ENCODE peak calls at places on chromosomes 5 and 9, in six cellular contexts. S is pancreas, F is DND-41, D is mammary epithelial cell, W is body of pancreas, G is BJ. M is an unnamed sample.

GRCh38 chr9:26725573-26725972 is 167.0 kb downstream of the CAAP1 start:
- DNase-seq in F (no peak), S (no peak), D (no peak), G (no peak), W (no peak), M (no peak)

GRCh38 chr9:36192196-36192595 is 1.5 kb downstream of the CLTA start:
- DNase-seq in S (no peak), G (no peak), W (no peak), F (no peak), D (no peak), M (no peak)

GRCh38 chr9:88308831-88309230 is 79.4 kb upstream of the SPIN1 start:
- DNase-seq in D (no peak), S (no peak), G (no peak), W (no peak), F (no peak), M (no peak)

GRCh38 chr5:107812570-107813141 is 141.9 kb upstream of the EFNA5 start:
- DNase-seq in G (no peak), W (no peak), F (no peak), D (no peak), S (no peak), M (peak; percentile 69)

GRCh38 chr5:81852277-81853004 is 101.5 kb upstream of the SSBP2 start:
- DNase-seq in S (peak; percentile 36), F (peak; percentile 86), W (peak; percentile 24), D (no peak), G (no peak), M (peak; percentile 25)

GRCh38 chr9:134895849-134896833 is 15.5 kb downstream of the FCN2 start:
- DNase-seq in W (no peak), F (no peak), G (no peak), D (peak; percentile 55), S (no peak), M (no peak)

GRCh38 chr9:25742241-25742640 is 64.0 kb upstream of the TUSC1 start:
- DNase-seq in G (no peak), F (no peak), W (no peak), D (no peak), S (no peak), M (no peak)

GRCh38 chr9:96450613-96451544 is 910 bp downstream of the HABP4 start:
- DNase-seq in G (no peak), S (peak; percentile 18), D (peak; percentile 41), W (peak; percentile 37), F (no peak), M (peak; percentile 30)

GRCh38 chr9:2027761-2028160 is 12.6 kb downstream of the SMARCA2 start:
- DNase-seq in S (no peak), F (no peak), W (no peak), G (no peak), D (no peak), M (no peak)

DNA sequence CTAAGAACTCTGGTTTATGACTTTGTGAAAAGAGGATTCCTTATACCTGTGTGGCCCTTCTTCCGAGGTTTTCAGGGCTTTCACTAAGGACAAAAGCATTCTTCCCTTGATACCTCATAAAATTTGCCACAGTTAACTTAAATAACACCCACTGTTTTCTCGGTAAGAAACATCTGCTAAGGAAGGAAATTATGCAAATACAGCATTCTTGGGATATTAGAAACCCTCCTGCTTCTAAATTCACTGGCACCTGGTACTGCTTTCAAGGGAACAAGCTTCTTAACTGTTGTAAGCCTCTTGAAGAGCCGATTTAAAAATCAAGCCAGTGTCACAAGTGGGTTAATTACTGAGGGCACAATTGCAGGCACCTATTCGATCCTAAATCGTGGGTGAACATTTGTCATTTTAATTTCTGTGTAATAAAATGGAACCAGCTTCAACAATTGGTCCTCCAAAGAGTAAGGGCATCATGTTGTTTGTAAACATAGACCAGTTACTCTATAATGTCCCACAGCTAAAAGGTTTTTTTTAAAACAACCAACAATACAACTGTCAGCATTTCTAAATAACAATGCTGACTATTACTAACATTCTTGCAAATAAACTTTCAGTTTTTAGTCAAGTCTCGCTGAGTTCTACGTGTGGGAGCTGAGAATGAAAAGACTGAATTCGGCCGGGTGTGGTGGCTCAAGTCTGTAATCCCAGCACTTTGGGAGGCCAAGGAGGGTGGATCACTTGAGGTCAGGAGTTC is 26.6 kb downstream of the AK3 start:
- DNase-seq in S (no peak), D (peak; percentile 28), F (no peak), G (no peak), W (no peak), M (no peak)
- H3K27me3 ChIP-seq in S (no peaks in the 10 kb centered on the region), D (no peaks in the 10 kb centered on the region), F (no peaks in the 10 kb centered on the region), G (no peaks in the 10 kb centered on the region), W (no peaks in the 10 kb centered on the region), M (no peaks in the 10 kb centered on the region)

DNA sequence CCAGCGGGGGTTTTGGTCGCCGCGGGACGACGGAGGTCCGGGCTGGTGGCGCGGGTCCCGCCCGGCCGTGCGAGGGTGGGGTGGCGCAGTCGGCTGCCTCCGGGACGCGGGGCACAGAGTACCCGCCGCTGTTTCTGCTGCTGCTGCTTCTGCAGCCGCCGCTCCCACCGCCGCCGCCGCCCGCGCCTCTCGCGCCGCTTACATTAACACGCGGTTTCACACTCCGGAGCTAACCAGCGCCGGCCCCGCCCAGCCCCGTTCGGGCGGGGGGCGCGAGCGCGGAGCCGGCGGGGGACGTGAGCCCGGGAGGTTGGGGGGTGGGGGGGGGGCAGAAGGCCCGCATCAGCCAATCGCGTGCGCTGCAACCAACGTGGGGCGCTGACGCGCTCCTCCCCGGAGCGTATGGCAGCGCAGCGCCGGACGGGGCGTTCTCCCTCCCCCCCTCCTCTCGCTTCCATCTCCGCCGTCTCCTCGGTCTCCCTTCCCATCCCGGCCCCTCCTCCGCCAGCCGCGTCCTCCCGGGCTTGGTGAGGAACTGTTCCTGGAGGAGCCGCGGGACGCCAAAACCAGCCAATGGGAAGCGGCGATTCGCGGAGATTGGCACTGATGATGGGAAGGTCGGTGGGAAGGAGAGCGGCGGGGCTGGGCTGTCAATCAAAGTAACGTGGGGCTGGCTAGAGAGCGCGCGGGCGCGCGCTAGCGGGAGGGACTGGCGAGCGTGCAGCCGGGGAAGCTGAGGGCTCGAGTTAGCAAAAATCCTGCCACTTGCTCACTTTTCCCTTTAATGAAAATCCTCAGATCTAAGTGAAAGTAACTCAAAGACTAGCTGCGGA is at the start of gene TLE1:
- DNase-seq in S (peak; percentile 100), F (peak; percentile 89), G (peak; percentile 96), W (peak; percentile 100), D (peak; percentile 100), M (peak; percentile 75)
- TF ChIP-seq CTCF in S (no peak), F (no peak), G (peak; percentile 12), W (no peak), D (no peak), M (no peak)

GRCh38 chr5:154823605-154824004 is 26.8 kb downstream of the FAXDC2 start:
- DNase-seq in G (no peak), F (no peak), D (no peak), W (no peak), S (no peak), M (no peak)
- H3K36me3 ChIP-seq in G (peaks cover 19% of the 10 kb centered on the region), F (peaks cover 50% of the 10 kb centered on the region), D (peaks cover 4% of the 10 kb centered on the region), W (no peaks in the 10 kb centered on the region), S (peaks cover 4% of the 10 kb centered on the region), M (peaks cover 18% of the 10 kb centered on the region)

DNA sequence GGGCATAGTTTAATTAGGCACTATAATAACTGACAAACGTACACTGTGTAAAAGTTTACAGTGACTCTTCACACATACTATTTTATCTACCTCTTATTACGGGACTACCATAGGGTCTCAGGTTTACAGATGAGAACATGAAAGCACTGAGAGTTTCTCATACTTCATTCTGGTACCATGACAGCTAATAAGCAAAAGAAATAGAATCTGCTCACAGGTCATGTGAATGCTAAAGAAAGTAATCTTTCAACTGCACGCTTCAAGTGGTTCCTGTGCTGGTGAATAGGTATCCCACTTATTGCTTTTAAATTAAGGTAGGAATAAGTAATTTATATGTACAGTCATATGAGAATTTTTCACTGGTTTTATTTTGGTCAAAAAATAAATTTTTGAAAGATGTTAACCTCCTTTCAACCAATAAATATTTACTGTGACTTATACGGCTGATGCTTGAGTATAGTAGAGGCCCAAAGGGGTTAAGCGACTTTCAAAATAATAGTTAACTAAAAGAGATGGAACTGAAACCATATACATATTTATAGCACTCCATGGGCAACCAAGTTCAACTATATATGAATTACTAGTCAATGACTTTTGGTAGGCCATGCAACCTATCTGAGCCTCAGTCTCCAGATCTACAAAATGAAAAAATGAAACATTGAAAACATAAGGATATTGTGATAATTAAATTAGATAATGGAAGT is 8.1 kb downstream of the CDKN2A start:
- DNase-seq in S (no peak), F (no peak), G (no peak), W (no peak), D (no peak), M (no peak)
- H3K27me3 ChIP-seq in S (peaks cover 6% of the 10 kb centered on the region), F (no peaks in the 10 kb centered on the region), G (no peaks in the 10 kb centered on the region), W (no peaks in the 10 kb centered on the region), D (no peaks in the 10 kb centered on the region), M (no peaks in the 10 kb centered on the region)

GRCh38 chr9:79975471-79976316 is 403.9 kb downstream of the TLE4 start:
- DNase-seq in G (no peak), D (no peak), S (no peak), F (no peak), W (no peak), M (no peak)
- TF ChIP-seq CTCF in G (no peak), D (no peak), S (no peak), F (no peak), W (no peak), M (no peak)

GRCh38 chr9:89391585-89391984 is 73.3 kb downstream of the SECISBP2 start:
- DNase-seq in W (no peak), S (no peak), G (no peak), F (no peak), D (no peak), M (no peak)

GRCh38 chr9:89388868-89389177 is 70.5 kb downstream of the SECISBP2 start:
- DNase-seq in D (no peak), G (no peak), W (no peak), S (no peak), F (no peak), M (no peak)

GRCh38 chr9:89387970-89388867 is 69.9 kb downstream of the SECISBP2 start:
- DNase-seq in F (no peak), S (no peak), G (peak; percentile 77), D (peak; percentile 68), W (peak; percentile 35), M (no peak)

GRCh38 chr9:89390578-89390977 is 72.3 kb downstream of the SECISBP2 start:
- DNase-seq in G (no peak), F (no peak), W (no peak), S (no peak), D (no peak), M (no peak)

GRCh38 chr9:89390068-89390555 is 71.8 kb downstream of the SECISBP2 start:
- DNase-seq in G (no peak), S (no peak), W (no peak), F (no peak), D (no peak), M (no peak)
- H3K36me3 ChIP-seq in G (no peaks in the 10 kb centered on the region), S (peaks cover 15% of the 10 kb centered on the region), W (no peaks in the 10 kb centered on the region), F (peaks cover 98% of the 10 kb centered on the region), D (no peaks in the 10 kb centered on the region), M (peaks cover 72% of the 10 kb centered on the region)

DNA sequence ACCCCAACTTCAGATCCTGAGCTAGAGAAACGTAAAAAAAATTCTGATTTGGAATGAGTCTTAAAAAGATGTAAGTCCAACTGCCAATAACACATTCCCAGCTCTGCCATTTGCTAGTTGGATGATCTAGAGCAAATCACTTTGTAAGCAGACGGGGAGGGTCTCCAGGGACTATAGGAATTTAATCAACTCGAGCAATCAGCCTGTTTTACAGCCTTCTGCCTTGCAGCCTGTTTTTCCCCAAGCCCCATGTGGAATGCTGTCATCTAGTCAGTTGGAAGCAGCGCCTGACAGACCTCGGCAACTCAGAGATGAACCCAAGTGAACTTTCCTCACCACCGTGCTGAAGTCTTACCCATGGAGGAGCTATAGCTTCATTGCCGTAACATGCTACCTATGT is 34.8 kb upstream of the HRH2 start:
- DNase-seq in G (no peak), S (no peak), F (no peak), D (no peak), W (no peak), M (no peak)
- H3K27me3 ChIP-seq in G (no peaks in the 10 kb centered on the region), S (no peaks in the 10 kb centered on the region), F (no peaks in the 10 kb centered on the region), D (no peaks in the 10 kb centered on the region), W (no peaks in the 10 kb centered on the region), M (no peaks in the 10 kb centered on the region)